ENCODE peak calls at places on chromosomes 6 and 20, in four cellular contexts. O is occipital lobe, B is HTR-8/SVneo, R is transverse colon. V is an unnamed sample.
A peak's percentile ranks its signal among the peaks of the same experiment; 100 is the strongest.

GRCh38 chr6:52647199-52647598 is 23.7 kb upstream of the TMEM14A start:
- DNase-seq in B (no peak), R (no peak), O (no peak), V (no peak)

GRCh38 chr20:48603116-48603818 is 224.5 kb downstream of the PREX1 start:
- DNase-seq in O (no peak), B (no peak), R (no peak), V (no peak)

GRCh38 chr6:98107801-98108200 is 726.6 kb upstream of the POU3F2 start:
- DNase-seq in B (no peak), R (no peak), O (no peak), V (no peak)

GRCh38 chr6:79621579-79621978 is 9.6 kb upstream of the SH3BGRL2 start:
- DNase-seq in O (no peak), B (no peak), R (no peak), V (no peak)

GRCh38 chr6:79750806-79751205 is 119.7 kb downstream of the SH3BGRL2 start:
- DNase-seq in B (no peak), O (no peak), R (no peak), V (no peak)

GRCh38 chr6:137870286-137870685 is 3.2 kb downstream of the TNFAIP3 start:
- DNase-seq in B (no peak), R (no peak), O (no peak), V (no peak)

GRCh38 chr6:129667621-129668020 is 42.4 kb downstream of the ARHGAP18 start:
- DNase-seq in B (no peak), O (no peak), R (no peak), V (no peak)

GRCh38 chr6:152401978-152402377 is 235.2 kb downstream of the SYNE1 start:
- DNase-seq in B (peak; percentile 48), O (no peak), R (no peak), V (no peak)

GRCh38 chr20:59123677-59124060 is 40.0 kb upstream of the ZNF831 start:
- DNase-seq in B (no peak), R (no peak), O (no peak), V (no peak)

GRCh38 chr6:98486052-98486451 is 348.3 kb upstream of the POU3F2 start:
- DNase-seq in O (no peak), B (no peak), R (no peak), V (no peak)

GRCh38 chr6:7974932-7975763 is 64.6 kb upstream of the TXNDC5 start:
- DNase-seq in O (peak; percentile 88), R (peak; percentile 78), B (peak; percentile 82), V (peak; percentile 60)

GRCh38 chr20:38523697-38524096 is 51.1 kb downstream of the RALGAPB start:
- DNase-seq in O (no peak), R (no peak), B (no peak), V (no peak)

V was measured in HuH-7.